ENCODE peak calls at places on chromosomes 2 and 18, in four cellular contexts. Y is myocyte, P is breast epithelium, Z is substantia nigra. A is an unnamed sample.

GRCh38 chr2:96240341-96241038 is 25.3 kb downstream of the TMEM127 start:
- DNase-seq in Y (peak), P (no peak), Z (no peak), A (no peak)

GRCh38 chr2:7867858-7868257 is 814.0 kb upstream of the ID2 start:
- DNase-seq in Y (no peak), P (no peak), Z (no peak), A (no peak)

GRCh38 chr2:144479138-144479537 is 40.8 kb downstream of the ZEB2 start:
- DNase-seq in Y (no peak), P (no peak), Z (no peak), A (no peak)

GRCh38 chr2:20169796-20170467 is 55.0 kb downstream of the SDC1 start:
- DNase-seq in Y (no peak), P (no peak), Z (no peak), A (no peak)

GRCh38 chr2:107588960-107589542 is 237.6 kb upstream of the RGPD4 start:
- DNase-seq in Y (no peak), P (no peak), Z (no peak), A (no peak)

GRCh38 chr18:69358197-69358895 is 42.3 kb upstream of the DOK6 start:
- DNase-seq in Y (no peak), P (no peak), Z (no peak), A (no peak)

GRCh38 chr2:219637842-219638185 is 10.4 kb downstream of the SLC4A3 start:
- DNase-seq in Y (no peak), P (no peak), Z (no peak), A (no peak)

GRCh38 chr2:88919087-88919738 is 227.7 kb downstream of the RPIA start:
- DNase-seq in Y (peak), P (no peak), Z (no peak), A (no peak)

GRCh38 chr2:237171396-237171795 is 85.7 kb downstream of the COPS8 start:
- DNase-seq in Y (peak), P (no peak), Z (no peak), A (no peak)

GRCh38 chr2:72271766-72272615 is 124.3 kb upstream of the CYP26B1 start:
- DNase-seq in Y (no peak), P (no peak), Z (no peak), A (no peak)

GRCh38 chr2:181517685-181518301 is 60.6 kb downstream of the ITGA4 start:
- DNase-seq in Y (no peak), P (no peak), Z (no peak), A (no peak)

GRCh38 chr2:192357216-192357615 is 162.5 kb upstream of the TMEFF2 start:
- DNase-seq in Y (no peak), P (no peak), Z (no peak), A (no peak)

GRCh38 chr2:122077771-122078170 is 322.3 kb downstream of the TSN start:
- DNase-seq in Y (no peak), P (no peak), Z (no peak), A (no peak)

GRCh38 chr2:8015848-8016580 is 665.8 kb upstream of the ID2 start:
- DNase-seq in Y (no peak), P (no peak), Z (no peak), A (no peak)

GRCh38 chr2:161992526-161992925 is 81.5 kb downstream of the DPP4 start:
- DNase-seq in Y (peak), P (no peak), Z (no peak), A (no peak)

GRCh38 chr2:204407209-204408070 is 137.8 kb upstream of the PARD3B start:
- DNase-seq in Y (no peak), P (no peak), Z (no peak), A (no peak)

GRCh38 chr2:104028066-104028465 is 825.8 kb upstream of the POU3F3 start:
- DNase-seq in Y (no peak), P (no peak), Z (no peak), A (no peak)

GRCh38 chr2:69645026-69645425 is 1.5 kb upstream of the AAK1 start:
- DNase-seq in Y (peak), P (no peak), Z (no peak), A (peak)

GRCh38 chr2:172847188-172847587 is 111.5 kb downstream of the RAPGEF4 start:
- DNase-seq in Y (no peak), P (no peak), Z (no peak), A (no peak)

GRCh38 chr2:201345636-201346213 is 11.4 kb downstream of the FLACC1 start:
- DNase-seq in Y (peak), P (no peak), Z (no peak), A (no peak)

GRCh38 chr18:48330016-48330991 is 78.9 kb downstream of the ZBTB7C start:
- DNase-seq in Y (peak), P (no peak), Z (no peak), A (no peak)

GRCh38 chr2:5706717-5707455 is 14.7 kb downstream of the SOX11 start:
- DNase-seq in Y (no peak), P (no peak), Z (no peak), A (no peak)